ENCODE peak calls at places on chromosome 17, in nine cellular contexts. S is dermis microvascular lymphatic vessel endothelial cell; I is ascending aorta; V is GM19239; O is DMS 273 treated with DMSO at 0.1 percent for 48 hours; L is stimulated activated CD4-positive, alpha-beta T cell treated with anti-CD3 and anti-CD28 coated beads, Interleukin-1b, Interleukin-23, amount 100 ng/mL, for 1 hour; G is coronary artery; D is effector CD4-positive, alpha-beta T cell; A is Caco-2. J is an unnamed sample.

GRCh38 chr17:40809721-40810421 is 10.1 kb upstream of the KRT28 start:
- DNase-seq in S (peak), I (no peak), V (no peak), O (no peak), L (no peak), G (no peak), D (no peak), A (no peak), J (no peak)

GRCh38 chr17:79970576-79971068 is 65.0 kb downstream of the TBC1D16 start:
- DNase-seq in S (peak), I (no peak), V (no peak), O (no peak), L (no peak), G (peak), D (peak), A (no peak), J (peak)

GRCh38 chr17:42111901-42112551 is 488 bp downstream of the DHX58 start:
- DNase-seq in S (no peak), I (no peak), V (no peak), O (no peak), L (no peak), G (no peak), D (no peak), A (no peak), J (no peak)

GRCh38 chr17:65515959-65516948 is 45.2 kb downstream of the AXIN2 start:
- DNase-seq in S (no peak), I (peak), V (no peak), O (no peak), L (no peak), G (no peak), D (no peak), A (peak), J (no peak)

GRCh38 chr17:32310927-32311568 is 30.9 kb downstream of the C17orf75 start:
- DNase-seq in S (no peak), I (no peak), V (no peak), O (peak), L (no peak), G (no peak), D (no peak), A (no peak), J (no peak)

GRCh38 chr17:83053021-83053778 is 26.2 kb upstream of the METRNL start:
- DNase-seq in S (no peak), I (peak), V (no peak), O (no peak), L (no peak), G (peak), D (no peak), A (no peak), J (peak)

GRCh38 chr17:11628831-11629230 is 30.6 kb downstream of the DNAH9 start:
- DNase-seq in S (no peak), I (no peak), V (no peak), O (no peak), L (no peak), G (no peak), D (no peak), A (no peak), J (no peak)

GRCh38 chr17:81814748-81815645 is 11.0 kb downstream of the GCGR start:
- DNase-seq in S (no peak), I (no peak), V (no peak), O (no peak), L (no peak), G (no peak), D (no peak), A (peak), J (no peak)

GRCh38 chr17:39979021-39979660 is 1.5 kb upstream of the PSMD3 start:
- DNase-seq in S (no peak), I (no peak), V (no peak), O (no peak), L (no peak), G (no peak), D (no peak), A (no peak), J (no peak)

GRCh38 chr17:7213895-7214299 is 5.7 kb downstream of the DLG4 start:
- DNase-seq in S (peak), I (peak), V (no peak), O (peak), L (no peak), G (peak), D (peak), A (peak), J (no peak)

GRCh38 chr17:17350491-17351355 is 47.5 kb downstream of the NT5M start:
- DNase-seq in S (no peak), I (no peak), V (no peak), O (no peak), L (no peak), G (peak), D (no peak), A (peak), J (peak)

GRCh38 chr17:81253358-81254131 is 14.4 kb downstream of the NDUFAF8 start:
- DNase-seq in S (no peak), I (no peak), V (peak), O (no peak), L (peak), G (no peak), D (peak), A (no peak), J (no peak)

GRCh38 chr17:15298176-15298575 is 33.0 kb upstream of the PMP22 start:
- DNase-seq in S (no peak), I (no peak), V (no peak), O (no peak), L (no peak), G (no peak), D (no peak), A (no peak), J (no peak)

GRCh38 chr17:61299517-61300513 is 99.8 kb upstream of the TBX2 start:
- DNase-seq in S (no peak), I (no peak), V (no peak), O (no peak), L (no peak), G (no peak), D (no peak), A (no peak), J (no peak)

GRCh38 chr17:80861892-80862291 is 129.7 kb upstream of the CHMP6 start:
- DNase-seq in S (no peak), I (no peak), V (no peak), O (peak), L (peak), G (no peak), D (peak), A (no peak), J (no peak)

GRCh38 chr17:68437979-68438877 is 19.1 kb downstream of the WIPI1 start:
- DNase-seq in S (peak), I (no peak), V (peak), O (no peak), L (no peak), G (no peak), D (peak), A (no peak), J (no peak)

GRCh38 chr17:42436401-42436800 is 13.3 kb upstream of the CAVIN1 start:
- DNase-seq in S (peak), I (peak), V (no peak), O (peak), L (no peak), G (no peak), D (no peak), A (no peak), J (no peak)

GRCh38 chr17:42387221-42387657 is 1.0 kb downstream of the STAT3 start:
- DNase-seq in S (no peak), I (peak), V (no peak), O (peak), L (no peak), G (no peak), D (no peak), A (no peak), J (no peak)

GRCh38 chr17:41537990-41538389 is 9.9 kb upstream of the KRT19 start:
- DNase-seq in S (no peak), I (no peak), V (no peak), O (no peak), L (no peak), G (no peak), D (no peak), A (peak), J (no peak)

GRCh38 chr17:42548070-42548837 is 4.5 kb upstream of the HSD17B1 start:
- DNase-seq in S (no peak), I (no peak), V (peak), O (peak), L (no peak), G (no peak), D (peak), A (no peak), J (no peak)

GRCh38 chr17:71273451-71273850 is 847.4 kb upstream of the SOX9 start:
- DNase-seq in S (no peak), I (no peak), V (no peak), O (no peak), L (no peak), G (no peak), D (no peak), A (no peak), J (no peak)

GRCh38 chr17:82023447-82024241 is 539 bp downstream of the LRRC45 start:
- DNase-seq in S (no peak), I (no peak), V (no peak), O (no peak), L (no peak), G (no peak), D (no peak), A (no peak), J (no peak)

GRCh38 chr17:42553161-42553818 is 567 bp downstream of the HSD17B1 start:
- DNase-seq in S (no peak), I (no peak), V (no peak), O (no peak), L (no peak), G (no peak), D (no peak), A (no peak), J (no peak)